ENCODE peak calls at places on chromosome 2, in eight cellular contexts. X is RWPE1; G is ecto neural progenitor cell; N is hippocampal formation; C is NCI-H1417; K is fibroblast of lung; P is CD8-positive, alpha-beta T cell; A is left colon. I is an unnamed sample.

GRCh38 chr2:185433824-185434223 is 304.8 kb upstream of the FSIP2 start:
- DNase-seq in X (peak), G (no peak), N (no peak), C (no peak), K (no peak), P (no peak), A (no peak), I (no peak)

GRCh38 chr2:68425503-68425902 is 41.6 kb downstream of the FBXO48 start:
- DNase-seq in X (no peak), G (no peak), N (no peak), C (no peak), K (no peak), P (no peak), A (no peak), I (no peak)

GRCh38 chr2:152297715-152298114 is 37.3 kb upstream of the FMNL2 start:
- DNase-seq in X (no peak), G (no peak), N (no peak), C (no peak), K (no peak), P (no peak), A (no peak), I (no peak)

GRCh38 chr2:109407401-109408335 is 206.1 kb downstream of the SEPTIN10 start:
- DNase-seq in X (peak), G (no peak), N (no peak), C (no peak), K (no peak), P (no peak), A (no peak), I (no peak)

GRCh38 chr2:162382283-162382682 is 38.4 kb downstream of the GCA start:
- DNase-seq in X (no peak), G (no peak), N (no peak), C (no peak), K (peak), P (no peak), A (no peak), I (no peak)

GRCh38 chr2:11500702-11501303 is 33.0 kb upstream of the GREB1 start:
- DNase-seq in X (no peak), G (no peak), N (no peak), C (no peak), K (no peak), P (no peak), A (no peak), I (no peak)

GRCh38 chr2:173354601-173355131 is at the start of gene CDCA7:
- DNase-seq in X (peak), G (peak), N (peak), C (peak), K (peak), P (no peak), A (peak), I (no peak)

GRCh38 chr2:54557601-54558187 is 101.6 kb downstream of the SPTBN1 start:
- DNase-seq in X (peak), G (peak), N (peak), C (peak), K (peak), P (peak), A (peak), I (peak)

GRCh38 chr2:148602918-148603561 is 41.5 kb upstream of the EPC2 start:
- DNase-seq in X (no peak), G (no peak), N (no peak), C (no peak), K (no peak), P (no peak), A (no peak), I (no peak)

GRCh38 chr2:228556707-228557106 is 375.2 kb upstream of the SPHKAP start:
- DNase-seq in X (peak), G (no peak), N (no peak), C (no peak), K (peak), P (no peak), A (no peak), I (no peak)

GRCh38 chr2:177291701-177292100 is 27.2 kb upstream of the NFE2L2 start:
- DNase-seq in X (no peak), G (no peak), N (no peak), C (no peak), K (no peak), P (no peak), A (no peak), I (no peak)

GRCh38 chr2:141015339-141016047 is 1115.3 kb downstream of the LRP1B start:
- DNase-seq in X (no peak), G (no peak), N (peak), C (peak), K (peak), P (no peak), A (no peak), I (no peak)

I was measured in posterior vena cava.